ENCODE peak calls at places on chromosomes 2 and 18, in nine cellular contexts. P is thyroid gland, L is GM23338, D is WERI-Rb-1, I is lung, S is SK-N-MC, X is sigmoid colon, N is H7, C is psoas muscle. T is an unnamed sample. For H3K36me3, the result is how much of the 10 kb centered on the place peaks cover.

GRCh38 chr2:24886640-24887324 is 33.3 kb downstream of the ADCY3 start:
- DNase-seq in P (no peak), L (no peak), D (no peak), I (no peak), S (no peak), X (no peak), N (no peak), C (no peak), T (no peak)

GRCh38 chr2:240418311-240418710 is 17.2 kb upstream of the GPC1 start:
- DNase-seq in P (no peak), L (no peak), D (peak), I (no peak), S (no peak), X (peak), N (no peak), C (no peak), T (no peak)

GRCh38 chr2:235544687-235544965 is 50.8 kb downstream of the AGAP1 start:
- DNase-seq in P (no peak), L (no peak), D (no peak), I (no peak), S (no peak), X (no peak), N (no peak), C (no peak), T (no peak)

GRCh38 chr2:177724398-177725287 is 332.1 kb downstream of the AGPS start:
- DNase-seq in P (peak), L (peak), D (peak), I (peak), S (no peak), X (peak), N (peak), C (peak), T (peak)

GRCh38 chr18:27184115-27185024 is 738 bp downstream of the CHST9 start:
- DNase-seq in P (no peak), L (peak), D (peak), I (no peak), S (no peak), X (no peak), N (peak), C (no peak), T (peak)

GRCh38 chr2:174169372-174169771 is 79.0 kb downstream of the OLA1 start:
- DNase-seq in P (no peak), L (no peak), D (no peak), I (no peak), S (no peak), X (no peak), N (no peak), C (no peak), T (no peak)

GRCh38 chr2:27185331-27186026 is 26.4 kb upstream of the ATRAID start:
- DNase-seq in P (peak), L (no peak), D (peak), I (peak), S (no peak), X (peak), N (no peak), C (peak), T (no peak)

GRCh38 chr18:23311346-23312103 is 141.6 kb upstream of the RIOK3 start:
- DNase-seq in P (peak), L (no peak), D (no peak), I (peak), S (no peak), X (no peak), N (no peak), C (peak), T (no peak)

GRCh38 chr2:25340340-25340886 is 1.3 kb downstream of the DNMT3A start:
- DNase-seq in P (peak), L (peak), D (no peak), I (no peak), S (no peak), X (peak), N (peak), C (no peak), T (no peak)

GRCh38 chr2:147420517-147420916 is 424.3 kb upstream of the ACVR2A start:
- DNase-seq in P (no peak), L (peak), D (no peak), I (no peak), S (no peak), X (no peak), N (peak), C (no peak), T (peak)

GRCh38 chr18:63161032-63161727 is 158.4 kb downstream of the BCL2 start:
- DNase-seq in P (no peak), L (no peak), D (no peak), I (no peak), S (no peak), X (no peak), N (no peak), C (no peak), T (no peak)

GRCh38 chr18:63158676-63159291 is 160.8 kb downstream of the BCL2 start:
- DNase-seq in P (no peak), L (no peak), D (no peak), I (no peak), S (no peak), X (no peak), N (no peak), C (no peak), T (no peak)

GRCh38 chr18:63161728-63162195 is 157.8 kb downstream of the BCL2 start:
- DNase-seq in P (no peak), L (no peak), D (no peak), I (peak), S (no peak), X (peak), N (no peak), C (peak), T (no peak)

GRCh38 chr18:63159590-63159989 is 160.0 kb downstream of the BCL2 start:
- DNase-seq in P (no peak), L (no peak), D (no peak), I (no peak), S (no peak), X (no peak), N (no peak), C (no peak), T (no peak)

GRCh38 chr18:63160172-63160995 is 159.2 kb downstream of the BCL2 start:
- DNase-seq in P (no peak), L (no peak), D (no peak), I (no peak), S (no peak), X (no peak), N (no peak), C (no peak), T (no peak)
- H3K36me3 ChIP-seq in P (under half), L (under half), D (under half), I (under half), S (under half), X (under half), N (under half), C (under half), T (under half)

GRCh38 chr18:12373032-12373770 is 3.8 kb downstream of the AFG3L2 start:
- DNase-seq in P (no peak), L (no peak), D (no peak), I (no peak), S (no peak), X (no peak), N (no peak), C (no peak), T (no peak)

GRCh38 chr18:12372406-12372805 is 4.6 kb downstream of the AFG3L2 start:
- DNase-seq in P (no peak), L (no peak), D (no peak), I (no peak), S (no peak), X (no peak), N (no peak), C (no peak), T (no peak)

GRCh38 chr18:12371590-12371989 is 5.4 kb downstream of the AFG3L2 start:
- DNase-seq in P (no peak), L (no peak), D (no peak), I (no peak), S (no peak), X (no peak), N (no peak), C (no peak), T (no peak)

GRCh38 chr18:12374398-12374797 is 2.6 kb downstream of the AFG3L2 start:
- DNase-seq in P (no peak), L (no peak), D (no peak), I (no peak), S (no peak), X (no peak), N (no peak), C (no peak), T (no peak)

GRCh38 chr18:12373771-12374116 is 3.3 kb downstream of the AFG3L2 start:
- DNase-seq in P (no peak), L (no peak), D (no peak), I (no peak), S (no peak), X (no peak), N (no peak), C (no peak), T (no peak)
- H3K36me3 ChIP-seq in P (under half), L (under half), D (under half), I (under half), S (under half), X (under half), N (under half), C (under half), T (under half)

GRCh38 chr2:239102266-239102665 is 254.4 kb downstream of the TWIST2 start:
- DNase-seq in P (peak), L (no peak), D (no peak), I (no peak), S (no peak), X (no peak), N (no peak), C (no peak), T (no peak)
- H3K36me3 ChIP-seq in P (under half), L (under half), D (under half), I (under half), S (under half), X (half or more), N (under half), C (half or more), T (under half)

GRCh38 chr18:9232977-9233376 is 96.4 kb downstream of the ANKRD12 start:
- DNase-seq in P (no peak), L (no peak), D (no peak), I (no peak), S (no peak), X (no peak), N (no peak), C (no peak), T (no peak)
- H3K36me3 ChIP-seq in P (under half), L (under half), D (under half), I (under half), S (under half), X (under half), N (under half), C (under half), T (under half)

T was measured in endodermal cell.